ENCODE peak calls at places on chromosomes 7 and 10, in ten cellular contexts. One of them, this sample, is unnamed.

GRCh38 chr10:63522129-63522687 is 1.0 kb downstream of the REEP3 start:
- DNase-seq in erythroblast: peak; percentile 42
- DNase-seq in HepG2: no peak
- DNase-seq in stomach: no peak
- DNase-seq in transverse colon: no peak
- DNase-seq in heart left ventricle: no peak
- DNase-seq in esophagus squamous epithelium: no peak
- DNase-seq in A549: peak; percentile 73
- DNase-seq in endothelial cell of umbilical vein: peak; percentile 72
- DNase-seq in GM12891: no peak
- DNase-seq in this sample: no peak

GRCh38 chr7:92057375-92057774 is 76.9 kb downstream of the CYP51A1 start:
- DNase-seq in erythroblast: no peak
- DNase-seq in HepG2: no peak
- DNase-seq in stomach: peak; percentile 62
- DNase-seq in transverse colon: peak; percentile 75
- DNase-seq in heart left ventricle: no peak
- DNase-seq in esophagus squamous epithelium: no peak
- DNase-seq in A549: no peak
- DNase-seq in endothelial cell of umbilical vein: no peak
- DNase-seq in GM12891: no peak
- DNase-seq in this sample: no peak

GRCh38 chr7:92415225-92415624 is 32.1 kb upstream of the GATAD1 start:
- DNase-seq in erythroblast: no peak
- DNase-seq in HepG2: no peak
- DNase-seq in stomach: no peak
- DNase-seq in transverse colon: no peak
- DNase-seq in heart left ventricle: no peak
- DNase-seq in esophagus squamous epithelium: no peak
- DNase-seq in A549: no peak
- DNase-seq in endothelial cell of umbilical vein: no peak
- DNase-seq in GM12891: no peak
- DNase-seq in this sample: no peak

GRCh38 chr7:133781481-133782090 is 345.6 kb upstream of the LRGUK start:
- DNase-seq in erythroblast: no peak
- DNase-seq in HepG2: no peak
- DNase-seq in stomach: no peak
- DNase-seq in transverse colon: no peak
- DNase-seq in heart left ventricle: no peak
- DNase-seq in esophagus squamous epithelium: no peak
- DNase-seq in A549: no peak
- DNase-seq in endothelial cell of umbilical vein: no peak
- DNase-seq in GM12891: no peak
- DNase-seq in this sample: no peak

GRCh38 chr10:127155221-127155620 is 41.2 kb downstream of the INSYN2A start:
- DNase-seq in erythroblast: no peak
- DNase-seq in HepG2: no peak
- DNase-seq in stomach: no peak
- DNase-seq in transverse colon: no peak
- DNase-seq in heart left ventricle: no peak
- DNase-seq in esophagus squamous epithelium: no peak
- DNase-seq in A549: no peak
- DNase-seq in endothelial cell of umbilical vein: no peak
- DNase-seq in GM12891: no peak
- DNase-seq in this sample: no peak

GRCh38 chr7:23490357-23491131 is 20.3 kb upstream of the IGF2BP3 start:
- DNase-seq in erythroblast: peak; percentile 69
- DNase-seq in HepG2: no peak
- DNase-seq in stomach: no peak
- DNase-seq in transverse colon: peak; percentile 38
- DNase-seq in heart left ventricle: peak; percentile 83
- DNase-seq in esophagus squamous epithelium: no peak
- DNase-seq in A549: no peak
- DNase-seq in endothelial cell of umbilical vein: peak; percentile 48
- DNase-seq in GM12891: no peak
- DNase-seq in this sample: no peak

GRCh38 chr10:130215076-130215917 is 79.1 kb downstream of the GLRX3 start:
- DNase-seq in erythroblast: no peak
- DNase-seq in HepG2: no peak
- DNase-seq in stomach: no peak
- DNase-seq in transverse colon: no peak
- DNase-seq in heart left ventricle: peak; percentile 59
- DNase-seq in esophagus squamous epithelium: no peak
- DNase-seq in A549: no peak
- DNase-seq in endothelial cell of umbilical vein: no peak
- DNase-seq in GM12891: no peak
- DNase-seq in this sample: no peak

GRCh38 chr10:35216303-35216905 is 89.8 kb downstream of the CREM start:
- DNase-seq in erythroblast: no peak
- DNase-seq in HepG2: peak; percentile 29
- DNase-seq in stomach: peak; percentile 33
- DNase-seq in transverse colon: peak; percentile 38
- DNase-seq in heart left ventricle: no peak
- DNase-seq in esophagus squamous epithelium: no peak
- DNase-seq in A549: no peak
- DNase-seq in endothelial cell of umbilical vein: peak; percentile 33
- DNase-seq in GM12891: no peak
- DNase-seq in this sample: no peak

GRCh38 chr7:158001621-158002320 is 585.9 kb downstream of the PTPRN2 start:
- DNase-seq in erythroblast: no peak
- DNase-seq in HepG2: no peak
- DNase-seq in stomach: no peak
- DNase-seq in transverse colon: no peak
- DNase-seq in heart left ventricle: peak; percentile 53
- DNase-seq in esophagus squamous epithelium: no peak
- DNase-seq in A549: no peak
- DNase-seq in endothelial cell of umbilical vein: no peak
- DNase-seq in GM12891: no peak
- DNase-seq in this sample: no peak

GRCh38 chr7:158003441-158004122 is 584.0 kb downstream of the PTPRN2 start:
- DNase-seq in erythroblast: no peak
- DNase-seq in HepG2: no peak
- DNase-seq in stomach: no peak
- DNase-seq in transverse colon: no peak
- DNase-seq in heart left ventricle: peak; percentile 42
- DNase-seq in esophagus squamous epithelium: no peak
- DNase-seq in A549: no peak
- DNase-seq in endothelial cell of umbilical vein: no peak
- DNase-seq in GM12891: no peak
- DNase-seq in this sample: no peak

GRCh38 chr7:158001003-158001402 is 586.6 kb downstream of the PTPRN2 start:
- DNase-seq in erythroblast: no peak
- DNase-seq in HepG2: no peak
- DNase-seq in stomach: no peak
- DNase-seq in transverse colon: no peak
- DNase-seq in heart left ventricle: peak; percentile 24
- DNase-seq in esophagus squamous epithelium: no peak
- DNase-seq in A549: no peak
- DNase-seq in endothelial cell of umbilical vein: no peak
- DNase-seq in GM12891: no peak
- DNase-seq in this sample: no peak

GRCh38 chr7:158004123-158004490 is 583.5 kb downstream of the PTPRN2 start:
- DNase-seq in erythroblast: no peak
- DNase-seq in HepG2: no peak
- DNase-seq in stomach: no peak
- DNase-seq in transverse colon: no peak
- DNase-seq in heart left ventricle: peak; percentile 10
- DNase-seq in esophagus squamous epithelium: no peak
- DNase-seq in A549: no peak
- DNase-seq in endothelial cell of umbilical vein: no peak
- DNase-seq in GM12891: no peak
- DNase-seq in this sample: no peak

DNA sequence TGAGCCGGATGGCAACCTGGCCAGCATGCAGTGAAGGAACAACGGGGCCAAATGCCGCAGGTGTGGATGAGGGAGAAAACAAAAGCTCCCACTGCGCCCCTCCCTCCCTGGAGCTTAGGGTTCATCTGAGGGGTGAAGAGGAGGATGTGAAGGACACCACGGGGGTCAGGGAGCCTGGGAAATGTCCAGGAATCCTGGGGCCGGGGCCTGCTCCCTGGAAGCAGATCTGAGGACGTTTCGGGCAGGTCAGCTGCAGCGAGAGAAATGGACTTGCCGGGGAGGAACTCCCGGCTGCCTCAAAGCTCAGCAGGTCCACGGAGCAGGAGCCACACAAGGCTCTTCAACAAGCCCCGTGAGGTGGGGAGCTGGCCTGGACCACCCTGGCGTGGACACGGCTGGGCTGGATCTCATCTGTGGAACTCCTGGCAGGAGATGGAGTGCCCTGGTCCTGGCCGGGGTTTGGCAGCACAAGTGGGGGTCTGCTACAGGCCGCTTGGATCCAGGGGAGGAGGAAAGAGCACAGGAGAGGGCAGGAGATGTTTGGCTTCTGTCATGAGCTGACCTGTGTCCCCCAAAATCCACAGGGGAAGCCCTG is 585.0 kb downstream of the PTPRN2 start:
- DNase-seq in erythroblast: no peak
- DNase-seq in HepG2: no peak
- DNase-seq in stomach: no peak
- DNase-seq in transverse colon: no peak
- DNase-seq in heart left ventricle: peak; percentile 56
- DNase-seq in esophagus squamous epithelium: no peak
- DNase-seq in A549: no peak
- DNase-seq in endothelial cell of umbilical vein: no peak
- DNase-seq in GM12891: no peak
- DNase-seq in this sample: no peak
- TF ChIP-seq POLR2A in erythroblast: no peak
- TF ChIP-seq POLR2A in HepG2: no peak
- TF ChIP-seq POLR2A in stomach: no peak
- TF ChIP-seq POLR2A in transverse colon: no peak
- TF ChIP-seq POLR2A in heart left ventricle: no peak
- TF ChIP-seq POLR2A in esophagus squamous epithelium: no peak
- TF ChIP-seq POLR2A in A549: no peak
- TF ChIP-seq POLR2A in endothelial cell of umbilical vein: no peak
- TF ChIP-seq POLR2A in GM12891: no peak
- TF ChIP-seq POLR2A in this sample: no peak

GRCh38 chr10:22714524-22715289 is at the start of gene PIP4K2A:
- DNase-seq in erythroblast: peak; percentile 87
- DNase-seq in HepG2: peak; percentile 25
- DNase-seq in stomach: peak; percentile 82
- DNase-seq in transverse colon: peak; percentile 82
- DNase-seq in heart left ventricle: peak; percentile 91
- DNase-seq in esophagus squamous epithelium: peak; percentile 16
- DNase-seq in A549: peak; percentile 65
- DNase-seq in endothelial cell of umbilical vein: peak; percentile 58
- DNase-seq in GM12891: peak; percentile 76
- DNase-seq in this sample: peak; percentile 76
- TF ChIP-seq POLR2A in erythroblast: peak; percentile 42
- TF ChIP-seq POLR2A in HepG2: no peak
- TF ChIP-seq POLR2A in stomach: no peak
- TF ChIP-seq POLR2A in transverse colon: no peak
- TF ChIP-seq POLR2A in heart left ventricle: peak; percentile 47
- TF ChIP-seq POLR2A in esophagus squamous epithelium: peak; percentile 38
- TF ChIP-seq POLR2A in A549: peak; percentile 81
- TF ChIP-seq POLR2A in endothelial cell of umbilical vein: peak; percentile 74
- TF ChIP-seq POLR2A in GM12891: no peak
- TF ChIP-seq POLR2A in this sample: peak; percentile 86

GRCh38 chr10:73494213-73494612 is 1.6 kb downstream of the PPP3CB start:
- DNase-seq in erythroblast: no peak
- DNase-seq in HepG2: no peak
- DNase-seq in stomach: no peak
- DNase-seq in transverse colon: no peak
- DNase-seq in heart left ventricle: no peak
- DNase-seq in esophagus squamous epithelium: no peak
- DNase-seq in A549: no peak
- DNase-seq in endothelial cell of umbilical vein: no peak
- DNase-seq in GM12891: no peak
- DNase-seq in this sample: no peak

GRCh38 chr10:73495884-73496674 is at the start of gene PPP3CB:
- DNase-seq in erythroblast: peak; percentile 96
- DNase-seq in HepG2: peak; percentile 92
- DNase-seq in stomach: peak; percentile 91
- DNase-seq in transverse colon: peak; percentile 91
- DNase-seq in heart left ventricle: peak; percentile 94
- DNase-seq in esophagus squamous epithelium: peak; percentile 62
- DNase-seq in A549: peak; percentile 86
- DNase-seq in endothelial cell of umbilical vein: peak; percentile 96
- DNase-seq in GM12891: peak; percentile 71
- DNase-seq in this sample: peak; percentile 79

GRCh38 chr10:73493781-73494180 is 2.0 kb downstream of the PPP3CB start:
- DNase-seq in erythroblast: no peak
- DNase-seq in HepG2: no peak
- DNase-seq in stomach: no peak
- DNase-seq in transverse colon: no peak
- DNase-seq in heart left ventricle: no peak
- DNase-seq in esophagus squamous epithelium: no peak
- DNase-seq in A549: no peak
- DNase-seq in endothelial cell of umbilical vein: no peak
- DNase-seq in GM12891: no peak
- DNase-seq in this sample: peak; percentile 61

GRCh38 chr10:73494877-73495225 is 973 bp downstream of the PPP3CB start:
- DNase-seq in erythroblast: no peak
- DNase-seq in HepG2: no peak
- DNase-seq in stomach: no peak
- DNase-seq in transverse colon: no peak
- DNase-seq in heart left ventricle: no peak
- DNase-seq in esophagus squamous epithelium: no peak
- DNase-seq in A549: peak; percentile 6
- DNase-seq in endothelial cell of umbilical vein: no peak
- DNase-seq in GM12891: no peak
- DNase-seq in this sample: no peak

DNA sequence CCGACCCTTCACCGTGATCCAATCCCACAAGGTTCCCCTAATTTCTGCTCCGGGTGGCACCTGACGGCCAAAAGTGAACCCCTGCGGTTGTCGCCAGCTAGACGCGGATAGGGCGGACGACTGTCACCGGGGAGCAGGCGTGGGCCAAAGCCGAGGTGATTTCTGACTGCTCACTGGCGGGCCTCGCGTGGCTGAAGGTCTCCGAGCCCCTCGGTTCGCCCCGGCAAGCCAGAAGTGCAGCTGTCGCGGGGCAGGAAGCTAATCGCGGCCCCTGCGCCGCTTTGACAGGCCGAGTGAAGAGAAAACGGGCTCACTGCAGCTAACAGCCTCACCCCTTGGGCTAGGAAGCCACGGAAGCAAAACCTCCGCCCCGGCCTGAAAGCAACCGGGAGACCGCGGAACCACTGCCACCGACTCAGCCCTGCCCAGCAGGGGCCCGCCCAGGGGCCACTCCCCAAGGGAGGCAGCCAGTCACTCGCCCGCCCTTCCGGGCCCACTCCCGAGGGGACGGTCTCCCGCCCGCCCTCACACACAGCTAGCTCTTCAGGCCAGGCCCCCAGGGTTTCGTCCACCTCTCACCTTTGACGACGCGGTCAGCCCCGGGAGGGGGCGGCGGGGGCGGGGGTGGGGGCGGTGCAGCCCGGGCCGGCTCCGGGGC is 469 bp downstream of the PPP3CB start:
- DNase-seq in erythroblast: peak; percentile 93
- DNase-seq in HepG2: peak; percentile 81
- DNase-seq in stomach: peak; percentile 93
- DNase-seq in transverse colon: peak; percentile 95
- DNase-seq in heart left ventricle: peak; percentile 95
- DNase-seq in esophagus squamous epithelium: peak; percentile 62
- DNase-seq in A549: peak; percentile 81
- DNase-seq in endothelial cell of umbilical vein: peak; percentile 79
- DNase-seq in GM12891: peak; percentile 84
- DNase-seq in this sample: peak; percentile 95
- TF ChIP-seq POLR2A in erythroblast: peak; percentile 94
- TF ChIP-seq POLR2A in HepG2: peak; percentile 79
- TF ChIP-seq POLR2A in stomach: no peak
- TF ChIP-seq POLR2A in transverse colon: peak; percentile 94
- TF ChIP-seq POLR2A in heart left ventricle: peak; percentile 74
- TF ChIP-seq POLR2A in esophagus squamous epithelium: peak; percentile 80
- TF ChIP-seq POLR2A in A549: peak; percentile 80
- TF ChIP-seq POLR2A in endothelial cell of umbilical vein: peak; percentile 90
- TF ChIP-seq POLR2A in GM12891: peak; percentile 87
- TF ChIP-seq POLR2A in this sample: peak; percentile 82

GRCh38 chr10:114070710-114071109 is 27.0 kb downstream of the ADRB1 start:
- DNase-seq in erythroblast: no peak
- DNase-seq in HepG2: no peak
- DNase-seq in stomach: no peak
- DNase-seq in transverse colon: no peak
- DNase-seq in heart left ventricle: no peak
- DNase-seq in esophagus squamous epithelium: no peak
- DNase-seq in A549: no peak
- DNase-seq in endothelial cell of umbilical vein: no peak
- DNase-seq in GM12891: no peak
- DNase-seq in this sample: no peak
- TF ChIP-seq POLR2A in erythroblast: no peak
- TF ChIP-seq POLR2A in HepG2: no peak
- TF ChIP-seq POLR2A in stomach: no peak
- TF ChIP-seq POLR2A in transverse colon: no peak
- TF ChIP-seq POLR2A in heart left ventricle: no peak
- TF ChIP-seq POLR2A in esophagus squamous epithelium: no peak
- TF ChIP-seq POLR2A in A549: no peak
- TF ChIP-seq POLR2A in endothelial cell of umbilical vein: no peak
- TF ChIP-seq POLR2A in GM12891: no peak
- TF ChIP-seq POLR2A in this sample: no peak